ENCODE peak calls at places on chromosomes 7 and 10, in seven cellular contexts. C, M, W, Y, O, A and G are unnamed samples. For H3K4me1, the result is how much of the 10 kb centered on the place peaks cover.

GRCh38 chr10:1498746-1499343 is 238.5 kb downstream of the ADARB2 start:
- DNase-seq in C (no peak), A (no peak), M (no peak), W (no peak), O (no peak), Y (no peak), G (no peak)

GRCh38 chr10:132461103-132461682 is 64.2 kb downstream of the PWWP2B start:
- DNase-seq in W (no peak), O (no peak), Y (peak), A (no peak), C (no peak), M (no peak), G (no peak)

GRCh38 chr10:61301560-61301959 is 151.6 kb downstream of the TMEM26 start:
- DNase-seq in Y (no peak), W (peak), M (no peak), O (no peak), A (no peak), C (no peak), G (no peak)

GRCh38 chr10:99403674-99404073 is 26.8 kb downstream of the GOT1 start:
- DNase-seq in A (no peak), Y (no peak), M (no peak), W (peak), O (no peak), C (no peak), G (no peak)

GRCh38 chr7:100476903-100477870 is 1.8 kb downstream of the TSC22D4 start:
- DNase-seq in Y (no peak), W (no peak), M (peak), O (no peak), C (no peak), A (no peak), G (no peak)

GRCh38 chr10:47378606-47379444 is 5.3 kb downstream of the ZNF488 start:
- DNase-seq in W (no peak), O (no peak), Y (no peak), M (no peak), A (no peak), C (no peak), G (no peak)

GRCh38 chr7:111137296-111138195 is 46.6 kb downstream of the LRRN3 start:
- DNase-seq in Y (no peak), M (no peak), C (no peak), W (peak), A (peak), O (peak), G (no peak)

GRCh38 chr7:159015081-159015893 is 129.4 kb downstream of the VIPR2 start:
- DNase-seq in C (peak), A (peak), M (peak), W (no peak), O (peak), Y (peak), G (peak)

GRCh38 chr7:28939844-28940243 is 18.3 kb downstream of the TRIL start:
- DNase-seq in O (no peak), C (no peak), A (no peak), M (no peak), Y (no peak), W (no peak), G (no peak)

GRCh38 chr10:132281915-132282666 is 25.7 kb downstream of the STK32C start:
- DNase-seq in C (no peak), O (no peak), M (no peak), A (peak), Y (no peak), W (no peak), G (no peak)

GRCh38 chr7:16978358-16979244 is 96.8 kb upstream of the AGR3 start:
- DNase-seq in M (no peak), O (no peak), Y (no peak), C (peak), W (peak), A (no peak), G (no peak)

GRCh38 chr10:22633528-22633927 is 80.8 kb downstream of the PIP4K2A start:
- DNase-seq in C (no peak), Y (no peak), O (no peak), M (no peak), W (no peak), A (no peak), G (no peak)

GRCh38 chr7:100437150-100438100 is 1.1 kb upstream of the PPP1R35 start:
- DNase-seq in O (peak), M (peak), W (no peak), A (peak), C (no peak), Y (no peak), G (peak)

GRCh38 chr10:11874568-11875182 is 51.5 kb downstream of the PROSER2 start:
- DNase-seq in M (peak), C (no peak), Y (peak), O (no peak), A (no peak), W (peak), G (no peak)

GRCh38 chr10:51892965-51893658 is 193.7 kb upstream of the CSTF2T start:
- DNase-seq in M (no peak), Y (no peak), W (peak), C (peak), O (no peak), A (peak), G (no peak)

GRCh38 chr10:58028597-58029366 is 238.9 kb downstream of the IPMK start:
- DNase-seq in A (no peak), O (no peak), W (peak), Y (no peak), C (no peak), M (no peak), G (no peak)

GRCh38 chr10:5559642-5560141 is 34.9 kb downstream of the CALML3 start:
- DNase-seq in Y (no peak), M (peak), A (peak), W (peak), C (peak), O (peak), G (no peak)

DNA sequence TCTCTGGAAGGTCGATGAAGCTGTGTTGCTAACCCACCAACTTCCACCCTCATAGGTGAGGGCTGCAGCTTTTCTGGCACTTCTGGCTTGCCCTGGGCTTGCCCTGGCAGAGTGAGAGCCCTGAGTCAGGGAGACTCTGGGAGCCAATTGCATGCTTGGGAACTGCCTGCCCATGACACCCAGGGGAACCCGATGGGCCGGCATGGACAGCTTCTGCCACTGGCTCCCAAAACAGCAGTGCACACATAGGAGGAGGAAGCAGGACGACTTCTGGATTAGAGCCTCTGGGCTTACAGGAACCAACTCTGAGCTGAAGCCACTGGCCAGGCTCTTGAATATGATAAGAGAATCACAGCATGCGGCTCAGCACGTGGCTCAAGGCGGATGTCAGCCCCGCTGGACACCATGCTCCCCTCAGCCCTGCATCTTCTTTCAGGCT is 135.2 kb upstream of the UNC5B start:
- DNase-seq in Y (no peak), M (no peak), O (peak), C (no peak), A (no peak), W (no peak), G (no peak)
- H3K27ac ChIP-seq in Y (no peak), M (no peak), O (no peak), C (no peak), A (no peak), W (no peak), G (no peak)

GRCh38 chr7:137590686-137591255 is 247.2 kb upstream of the PTN start:
- DNase-seq in W (no peak), O (no peak), M (no peak), Y (no peak), A (no peak), C (no peak), G (no peak)
- H3K4me1 ChIP-seq in W (under half), O (under half), M (under half), Y (under half), A (under half), C (under half), G (under half)

DNA sequence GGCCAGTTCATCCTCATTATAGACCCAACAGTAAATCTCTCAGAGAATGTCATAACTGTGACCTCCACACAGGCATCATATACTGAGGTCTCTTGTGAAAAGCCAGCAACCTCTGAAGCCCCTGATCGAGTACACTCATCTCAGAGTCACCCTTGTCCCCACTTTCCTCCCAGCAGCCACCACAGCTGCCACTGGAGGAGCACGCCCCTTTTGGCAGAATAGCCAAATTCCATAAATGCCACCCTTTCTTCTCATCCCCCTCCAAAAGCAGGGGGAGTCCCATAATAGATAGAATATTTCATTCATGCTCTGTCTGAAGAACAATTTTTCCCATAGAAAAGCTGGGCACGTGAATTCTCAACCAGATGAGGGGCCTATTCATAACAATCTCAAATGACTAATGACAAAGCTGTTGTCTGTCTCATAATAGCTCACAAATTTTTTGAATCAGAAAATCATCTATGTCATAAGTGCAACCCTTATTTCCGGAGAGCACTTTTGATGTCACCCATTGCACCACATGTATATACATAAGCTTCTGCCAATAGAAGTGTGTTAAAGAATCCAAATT is 47.4 kb downstream of the SGMS1 start:
- DNase-seq in O (no peak), M (no peak), W (peak), A (no peak), C (no peak), Y (no peak), G (peak)
- H3K27ac ChIP-seq in O (no peak), M (no peak), W (no peak), A (no peak), C (no peak), Y (no peak), G (no peak)

DNA sequence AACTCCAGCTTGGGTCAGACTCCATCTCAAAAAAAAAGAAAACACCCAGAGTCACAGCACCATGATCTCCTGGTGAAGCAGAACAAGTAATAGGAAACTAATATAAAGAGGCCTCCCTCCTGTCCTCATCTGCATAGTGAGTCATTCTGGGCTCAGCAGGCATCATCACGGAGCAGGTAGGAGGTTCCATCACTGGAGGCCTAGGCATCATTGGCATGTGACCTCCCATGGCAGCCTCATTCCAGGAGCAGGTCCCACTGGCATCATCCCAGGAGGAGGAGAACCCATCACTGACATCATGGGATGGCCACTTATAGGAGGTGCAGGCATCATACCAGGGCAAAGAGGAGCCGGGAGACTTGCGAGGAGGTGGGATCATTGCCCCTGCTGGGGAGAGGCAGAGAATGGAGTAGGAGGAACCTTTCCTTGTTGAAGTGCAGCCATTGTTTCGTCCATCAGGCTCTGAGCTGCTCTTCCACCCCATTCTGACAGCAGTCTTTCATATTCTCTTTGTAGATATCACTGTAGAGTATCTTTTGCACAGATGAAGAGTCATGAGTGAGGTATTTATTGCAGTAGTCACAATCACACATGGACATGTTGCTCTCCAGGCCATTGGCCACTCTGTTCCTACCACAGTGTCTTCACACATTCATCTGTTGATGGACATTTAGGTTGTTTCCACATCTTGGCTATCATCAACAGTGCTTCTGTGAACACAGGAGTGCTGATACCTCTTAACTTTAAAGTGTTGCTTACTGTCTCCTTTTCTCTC is 73.8 kb downstream of the OSBPL3 start:
- DNase-seq in Y (no peak), A (no peak), M (no peak), W (no peak), C (no peak), O (no peak), G (no peak)
- H3K4me1 ChIP-seq in Y (under half), A (under half), M (under half), W (under half), C (under half), O (under half), G (under half)